ENCODE peak calls at places on chromosomes 3 and 15, in five cellular contexts. One of them, this sample, is unnamed.

GRCh38 chr15:51736069-51736468 is 1.4 kb downstream of the LYSMD2 start:
- DNase-seq in HepG2: no peak
- DNase-seq in IMR-90: no peak
- DNase-seq in A549: no peak
- DNase-seq in K562: no peak
- DNase-seq in this sample: no peak

GRCh38 chr15:75215107-75216004 is 13.7 kb downstream of the C15orf39 start:
- DNase-seq in IMR-90: no peak
- DNase-seq in A549: no peak
- DNase-seq in HepG2: no peak
- DNase-seq in K562: no peak
- DNase-seq in this sample: peak; percentile 58

GRCh38 chr3:17686613-17687012 is 55.8 kb downstream of the TBC1D5 start:
- DNase-seq in IMR-90: no peak
- DNase-seq in HepG2: peak; percentile 25
- DNase-seq in A549: peak; percentile 13
- DNase-seq in K562: peak; percentile 53
- DNase-seq in this sample: no peak

GRCh38 chr15:68730491-68731317 is 90.0 kb downstream of the ANP32A start:
- DNase-seq in K562: peak; percentile 52
- DNase-seq in HepG2: peak; percentile 21
- DNase-seq in IMR-90: peak; percentile 51
- DNase-seq in A549: peak; percentile 31
- DNase-seq in this sample: peak; percentile 54

GRCh38 chr3:158912188-158912587 is 110.3 kb downstream of the MFSD1 start:
- DNase-seq in A549: no peak
- DNase-seq in K562: peak; percentile 25
- DNase-seq in HepG2: peak; percentile 1
- DNase-seq in IMR-90: no peak
- DNase-seq in this sample: no peak

GRCh38 chr3:124532071-124532470 is 198.2 kb upstream of the UMPS start:
- DNase-seq in A549: no peak
- DNase-seq in HepG2: no peak
- DNase-seq in K562: no peak
- DNase-seq in IMR-90: peak; percentile 21
- DNase-seq in this sample: no peak

GRCh38 chr3:66403268-66403990 is 97.4 kb downstream of the LRIG1 start:
- DNase-seq in HepG2: no peak
- DNase-seq in A549: no peak
- DNase-seq in IMR-90: peak; percentile 74
- DNase-seq in K562: no peak
- DNase-seq in this sample: no peak

GRCh38 chr15:82971223-82971984 is 14.6 kb upstream of the RAMAC start:
- DNase-seq in IMR-90: no peak
- DNase-seq in A549: no peak
- DNase-seq in K562: no peak
- DNase-seq in HepG2: no peak
- DNase-seq in this sample: no peak

GRCh38 chr3:21893250-21893649 is 142.2 kb upstream of the ZNF385D start:
- DNase-seq in IMR-90: peak; percentile 17
- DNase-seq in A549: no peak
- DNase-seq in HepG2: no peak
- DNase-seq in K562: no peak
- DNase-seq in this sample: no peak

GRCh38 chr15:25859838-25860645 is 3.1 kb downstream of the ATP10A start:
- DNase-seq in A549: no peak
- DNase-seq in IMR-90: no peak
- DNase-seq in K562: no peak
- DNase-seq in HepG2: no peak
- DNase-seq in this sample: no peak

GRCh38 chr3:195440379-195440778 is 2.4 kb downstream of the ACAP2 start:
- DNase-seq in IMR-90: no peak
- DNase-seq in A549: no peak
- DNase-seq in HepG2: no peak
- DNase-seq in K562: no peak
- DNase-seq in this sample: no peak

GRCh38 chr15:38539008-38539343 is 25.6 kb downstream of the RASGRP1 start:
- DNase-seq in IMR-90: no peak
- DNase-seq in A549: no peak
- DNase-seq in K562: no peak
- DNase-seq in HepG2: no peak
- DNase-seq in this sample: no peak

GRCh38 chr3:141979050-141979671 is 102.7 kb downstream of the ATP1B3 start:
- DNase-seq in K562: no peak
- DNase-seq in IMR-90: peak; percentile 85
- DNase-seq in A549: no peak
- DNase-seq in HepG2: no peak
- DNase-seq in this sample: no peak

GRCh38 chr3:194300392-194300758 is 50.8 kb downstream of the CPN2 start:
- DNase-seq in K562: no peak
- DNase-seq in A549: no peak
- DNase-seq in HepG2: peak; percentile 53
- DNase-seq in IMR-90: peak; percentile 39
- DNase-seq in this sample: peak; percentile 64

GRCh38 chr3:57544181-57545125 is at the start of gene DNAH12:
- DNase-seq in IMR-90: no peak
- DNase-seq in K562: peak; percentile 58
- DNase-seq in HepG2: peak; percentile 64
- DNase-seq in A549: peak; percentile 8
- DNase-seq in this sample: peak; percentile 91

GRCh38 chr15:29568840-29569532 is 253.3 kb downstream of the TJP1 start:
- DNase-seq in A549: peak; percentile 88
- DNase-seq in HepG2: peak; percentile 23
- DNase-seq in IMR-90: no peak
- DNase-seq in K562: no peak
- DNase-seq in this sample: no peak

GRCh38 chr3:160400048-160400630 is 689 bp downstream of the SMC4 start:
- DNase-seq in K562: peak; percentile 50
- DNase-seq in A549: no peak
- DNase-seq in IMR-90: peak; percentile 49
- DNase-seq in HepG2: peak; percentile 13
- DNase-seq in this sample: no peak

GRCh38 chr3:178385280-178385952 is 150.8 kb upstream of the KCNMB2 start:
- DNase-seq in IMR-90: peak; percentile 51
- DNase-seq in A549: no peak
- DNase-seq in HepG2: peak; percentile 1
- DNase-seq in K562: peak; percentile 48
- DNase-seq in this sample: peak; percentile 50

GRCh38 chr3:35908366-35909232 is 269.3 kb downstream of the ARPP21 start:
- DNase-seq in K562: peak; percentile 65
- DNase-seq in IMR-90: peak; percentile 70
- DNase-seq in A549: peak; percentile 18
- DNase-seq in HepG2: peak; percentile 44
- DNase-seq in this sample: peak; percentile 73

GRCh38 chr3:152574461-152575079 is 260.4 kb upstream of the P2RY1 start:
- DNase-seq in K562: peak; percentile 68
- DNase-seq in A549: peak; percentile 36
- DNase-seq in IMR-90: peak; percentile 51
- DNase-seq in HepG2: peak; percentile 26
- DNase-seq in this sample: no peak

GRCh38 chr3:187368251-187368733 is at the start of gene RTP4:
- DNase-seq in A549: no peak
- DNase-seq in IMR-90: peak; percentile 10
- DNase-seq in K562: no peak
- DNase-seq in HepG2: peak; percentile 37
- DNase-seq in this sample: no peak

GRCh38 chr3:187370051-187370450 is 1.9 kb downstream of the RTP4 start:
- DNase-seq in IMR-90: no peak
- DNase-seq in HepG2: no peak
- DNase-seq in A549: no peak
- DNase-seq in K562: no peak
- DNase-seq in this sample: no peak

GRCh38 chr3:187367561-187368103 is 553 bp upstream of the RTP4 start:
- DNase-seq in K562: no peak
- DNase-seq in HepG2: no peak
- DNase-seq in IMR-90: no peak
- DNase-seq in A549: no peak
- DNase-seq in this sample: no peak

GRCh38 chr3:187368765-187369450 is 723 bp downstream of the RTP4 start:
- DNase-seq in IMR-90: no peak
- DNase-seq in HepG2: no peak
- DNase-seq in A549: no peak
- DNase-seq in K562: no peak
- DNase-seq in this sample: no peak
- TF ChIP-seq MAFK in IMR-90: no peak
- TF ChIP-seq MAFK in HepG2: no peak
- TF ChIP-seq MAFK in A549: no peak
- TF ChIP-seq MAFK in K562: no peak
- TF ChIP-seq MAFK in this sample: no peak

DNA sequence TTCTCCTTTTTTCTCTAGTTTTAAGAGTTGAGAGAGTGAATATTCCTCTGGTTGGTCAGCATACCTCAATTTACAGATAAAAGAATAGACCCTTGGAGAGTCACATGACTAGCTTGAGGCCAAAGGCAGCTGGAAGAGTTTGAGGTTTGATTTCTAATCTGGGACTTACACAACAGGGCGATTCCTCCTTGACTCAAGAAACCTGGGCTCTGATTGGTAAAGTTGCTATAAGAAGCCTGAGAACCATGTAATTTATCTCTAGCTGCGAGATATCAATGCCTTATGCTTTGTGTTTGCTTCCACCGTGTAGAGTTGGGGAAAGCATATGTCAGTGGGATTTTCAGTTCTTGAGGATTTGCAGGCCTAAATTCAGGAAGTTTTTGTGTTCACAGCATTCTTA is 206.1 kb downstream of the KLHL25 start:
- DNase-seq in IMR-90: peak; percentile 65
- DNase-seq in K562: no peak
- DNase-seq in HepG2: no peak
- DNase-seq in A549: no peak
- DNase-seq in this sample: no peak
- TF ChIP-seq MAFK in IMR-90: no peak
- TF ChIP-seq MAFK in K562: no peak
- TF ChIP-seq MAFK in HepG2: no peak
- TF ChIP-seq MAFK in A549: no peak
- TF ChIP-seq MAFK in this sample: no peak

GRCh38 chr3:113744941-113745272 is 1.1 kb downstream of the NAA50 start:
- DNase-seq in HepG2: no peak
- DNase-seq in A549: no peak
- DNase-seq in K562: no peak
- DNase-seq in IMR-90: no peak
- DNase-seq in this sample: no peak

GRCh38 chr3:113746955-113747718 is at the start of gene ATP6V1A:
- DNase-seq in HepG2: peak; percentile 11
- DNase-seq in A549: peak; percentile 76
- DNase-seq in IMR-90: no peak
- DNase-seq in K562: peak; percentile 73
- DNase-seq in this sample: peak; percentile 79

GRCh38 chr3:113746069-113746954 is at the start of gene NAA50:
- DNase-seq in IMR-90: peak; percentile 95
- DNase-seq in HepG2: peak; percentile 95
- DNase-seq in K562: peak; percentile 92
- DNase-seq in A549: peak; percentile 88
- DNase-seq in this sample: peak; percentile 90

GRCh38 chr3:113745273-113746068 is 578 bp downstream of the NAA50 start:
- DNase-seq in A549: peak; percentile 95
- DNase-seq in IMR-90: peak; percentile 90
- DNase-seq in HepG2: peak; percentile 79
- DNase-seq in K562: peak; percentile 85
- DNase-seq in this sample: peak; percentile 82

DNA sequence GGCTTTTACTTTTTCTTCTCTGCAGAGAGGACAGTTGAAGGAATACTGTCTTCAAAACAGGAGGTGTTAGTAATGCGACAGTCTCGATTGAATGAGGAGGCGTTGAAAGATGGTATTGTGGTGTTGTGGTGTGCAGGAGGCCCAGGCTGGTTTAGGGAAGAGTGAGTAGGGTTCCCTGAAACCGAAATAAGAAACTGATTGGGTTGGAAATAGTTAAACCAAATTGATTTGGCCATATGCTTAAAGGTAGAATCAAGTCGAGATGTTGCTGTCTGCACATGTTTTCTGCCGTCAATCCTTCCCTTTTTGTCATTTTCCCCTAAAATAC is 848 bp downstream of the ATP6V1A start:
- DNase-seq in IMR-90: no peak
- DNase-seq in HepG2: peak; percentile 9
- DNase-seq in K562: no peak
- DNase-seq in A549: no peak
- DNase-seq in this sample: no peak
- TF ChIP-seq MAFK in IMR-90: no peak
- TF ChIP-seq MAFK in HepG2: no peak
- TF ChIP-seq MAFK in K562: no peak
- TF ChIP-seq MAFK in A549: no peak
- TF ChIP-seq MAFK in this sample: no peak

GRCh38 chr3:113560265-113560664 is 27.9 kb downstream of the SIDT1 start:
- DNase-seq in HepG2: no peak
- DNase-seq in IMR-90: no peak
- DNase-seq in A549: no peak
- DNase-seq in K562: no peak
- DNase-seq in this sample: no peak
- TF ChIP-seq MAFK in HepG2: no peak
- TF ChIP-seq MAFK in IMR-90: no peak
- TF ChIP-seq MAFK in A549: no peak
- TF ChIP-seq MAFK in K562: no peak
- TF ChIP-seq MAFK in this sample: no peak

DNA sequence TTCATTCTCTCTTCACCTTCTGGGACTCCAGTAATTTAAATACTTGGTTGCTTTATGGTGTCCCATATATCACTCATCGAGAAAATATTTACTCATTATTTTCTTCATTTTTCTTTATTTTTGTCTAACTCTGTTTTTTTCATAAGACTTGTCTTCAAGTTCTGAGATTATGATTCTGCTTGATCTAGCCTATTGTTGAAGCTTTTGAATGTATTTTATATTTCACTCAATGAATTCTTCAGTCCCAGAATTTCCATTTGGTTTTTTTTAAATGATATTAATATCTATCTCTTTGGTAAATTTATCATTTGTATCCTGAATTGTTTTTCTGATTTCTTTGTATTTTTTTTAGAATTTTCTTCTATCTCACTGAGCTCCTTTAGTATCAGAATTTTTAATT is 117.0 kb downstream of the LRRK1 start:
- DNase-seq in K562: no peak
- DNase-seq in IMR-90: no peak
- DNase-seq in HepG2: no peak
- DNase-seq in A549: no peak
- DNase-seq in this sample: no peak
- TF ChIP-seq MAFK in K562: no peak
- TF ChIP-seq MAFK in IMR-90: no peak
- TF ChIP-seq MAFK in HepG2: no peak
- TF ChIP-seq MAFK in A549: no peak
- TF ChIP-seq MAFK in this sample: no peak

DNA sequence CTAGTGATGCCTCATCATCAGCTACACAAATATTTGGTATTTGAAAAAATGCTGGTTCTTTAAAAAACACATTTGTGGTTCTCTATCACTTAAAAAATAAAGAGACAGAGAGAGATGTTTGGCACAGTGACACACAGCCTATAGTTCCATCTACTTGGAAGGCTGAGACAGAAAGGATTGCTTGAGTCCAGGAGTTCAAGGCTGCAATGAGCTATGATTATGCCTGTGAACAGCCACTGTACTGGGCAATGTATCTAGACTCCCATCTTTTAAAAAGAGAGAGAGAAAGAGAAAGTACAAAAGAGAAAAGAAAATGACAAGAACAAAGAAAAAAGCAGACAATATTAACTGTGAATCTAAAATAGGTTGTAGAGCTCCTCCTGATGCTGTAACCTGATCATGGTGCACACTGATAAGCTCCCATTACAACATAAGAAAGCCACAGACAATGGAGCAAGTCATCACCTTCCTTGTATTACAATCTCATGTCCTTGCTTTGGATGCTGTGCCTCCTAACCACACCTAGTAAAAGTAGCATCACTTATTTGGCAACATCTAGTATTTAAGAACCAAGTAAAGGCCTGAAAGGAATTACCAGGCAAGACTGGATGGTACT is 31.7 kb upstream of the MAP4 start:
- DNase-seq in A549: no peak
- DNase-seq in HepG2: peak; percentile 44
- DNase-seq in IMR-90: peak; percentile 72
- DNase-seq in K562: peak; percentile 44
- DNase-seq in this sample: no peak
- TF ChIP-seq MAFK in A549: no peak
- TF ChIP-seq MAFK in HepG2: no peak
- TF ChIP-seq MAFK in IMR-90: no peak
- TF ChIP-seq MAFK in K562: no peak
- TF ChIP-seq MAFK in this sample: no peak

This sample was measured in H1.